ENCODE peak calls at places on chromosome 3, in ten cellular contexts. F is adrenal gland; O is heart right ventricle; P is CD8-positive, alpha-beta T cell; C is neural progenitor cell; Y is iPS DF 6.9; X is lung; E is tibial nerve; K is mesenchymal stem cell; Q is pancreas. S is an unnamed sample.

GRCh38 chr3:10973196-10973595 is 19.4 kb upstream of the SLC6A1 start:
- DNase-seq in F (no peak), O (no peak), P (no peak), C (no peak), Y (no peak), X (no peak), E (no peak), K (no peak), Q (no peak), S (no peak)

GRCh38 chr3:179653106-179653776 is 401 bp downstream of the USP13 start:
- DNase-seq in F (peak; percentile 84), O (peak; percentile 76), P (peak; percentile 69), C (peak; percentile 84), Y (no peak), X (peak; percentile 76), E (peak; percentile 42), K (peak; percentile 89), Q (peak; percentile 73), S (peak; percentile 84)

GRCh38 chr3:11995061-11995460 is 9.1 kb upstream of the SYN2 start:
- DNase-seq in F (no peak), O (no peak), P (no peak), C (peak; percentile 65), Y (no peak), X (no peak), E (no peak), K (no peak), Q (no peak), S (no peak)

GRCh38 chr3:37491343-37491742 is 317.0 kb upstream of the LRRFIP2 start:
- DNase-seq in F (no peak), O (peak; percentile 25), P (no peak), C (no peak), Y (no peak), X (no peak), E (no peak), K (no peak), Q (no peak), S (no peak)

GRCh38 chr3:54575561-54575960 is 352.3 kb downstream of the LRTM1 start:
- DNase-seq in F (no peak), O (no peak), P (no peak), C (no peak), Y (no peak), X (no peak), E (no peak), K (no peak), Q (no peak), S (no peak)

GRCh38 chr3:126807795-126808194 is 103.8 kb downstream of the CHCHD6 start:
- DNase-seq in F (no peak), O (no peak), P (no peak), C (no peak), Y (no peak), X (no peak), E (no peak), K (peak; percentile 24), Q (no peak), S (no peak)

GRCh38 chr3:107798381-107798780 is 275.6 kb downstream of the BBX start:
- DNase-seq in F (no peak), O (no peak), P (no peak), C (no peak), Y (no peak), X (no peak), E (no peak), K (no peak), Q (no peak), S (no peak)

GRCh38 chr3:31105438-31106077 is 211.1 kb upstream of the GADL1 start:
- DNase-seq in F (peak; percentile 36), O (no peak), P (no peak), C (no peak), Y (no peak), X (no peak), E (no peak), K (peak; percentile 85), Q (no peak), S (no peak)

GRCh38 chr3:186622651-186623310 is 9.9 kb downstream of the AHSG start:
- DNase-seq in F (no peak), O (no peak), P (no peak), C (no peak), Y (no peak), X (no peak), E (no peak), K (no peak), Q (no peak), S (no peak)

GRCh38 chr3:186625600-186626042 is 12.8 kb downstream of the AHSG start:
- DNase-seq in F (no peak), O (no peak), P (no peak), C (no peak), Y (no peak), X (no peak), E (no peak), K (no peak), Q (no peak), S (no peak)

GRCh38 chr3:186621894-186622650 is 9.2 kb downstream of the AHSG start:
- DNase-seq in F (no peak), O (no peak), P (no peak), C (no peak), Y (no peak), X (no peak), E (no peak), K (no peak), Q (no peak), S (no peak)

GRCh38 chr3:186626254-186626847 is 13.5 kb downstream of the AHSG start:
- DNase-seq in F (no peak), O (no peak), P (no peak), C (no peak), Y (no peak), X (no peak), E (no peak), K (no peak), Q (no peak), S (no peak)

GRCh38 chr3:186624598-186624997 is 11.7 kb downstream of the AHSG start:
- DNase-seq in F (no peak), O (no peak), P (no peak), C (no peak), Y (no peak), X (no peak), E (no peak), K (no peak), Q (no peak), S (no peak)
- H3K4me3 ChIP-seq in F (no peak overlapping the region), O (no peak overlapping the region), P (no peak overlapping the region), C (no peak overlapping the region), Y (no peak overlapping the region), X (no peak overlapping the region), E (no peak overlapping the region), K (no peak overlapping the region), Q (no peak overlapping the region), S (no peak overlapping the region)

DNA sequence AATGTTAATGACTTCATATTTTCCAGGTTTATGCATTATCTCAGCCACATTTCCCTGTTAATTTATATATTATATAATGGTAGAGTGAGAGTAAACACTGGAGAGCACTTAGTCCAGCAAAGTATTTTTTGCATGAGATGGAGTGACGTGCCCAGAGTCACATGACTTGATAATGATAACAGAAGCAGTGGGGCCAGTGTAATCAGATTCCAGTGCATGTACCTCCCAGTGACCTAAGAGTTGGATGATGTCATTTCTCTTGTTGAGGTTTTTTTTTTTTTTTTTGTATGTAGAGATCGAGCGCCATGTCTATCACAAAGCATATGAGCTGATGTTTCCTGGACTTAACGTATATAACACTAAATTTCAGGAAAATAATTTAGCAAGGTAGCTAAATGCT is 375.3 kb downstream of the CNTN6 start:
- DNase-seq in F (no peak), O (no peak), P (no peak), C (no peak), Y (no peak), X (no peak), E (no peak), K (no peak), Q (no peak), S (no peak)
- H3K9me3 ChIP-seq in F (no peaks in the 10 kb centered on the region), O (no peaks in the 10 kb centered on the region), P (no peaks in the 10 kb centered on the region), C (no peaks in the 10 kb centered on the region), Y (peaks cover 3% of the 10 kb centered on the region), X (no peaks in the 10 kb centered on the region), E (no peaks in the 10 kb centered on the region), K (peaks cover 9% of the 10 kb centered on the region), Q (no peaks in the 10 kb centered on the region), S (no peaks in the 10 kb centered on the region)

GRCh38 chr3:78825858-78826215 is 942.0 kb downstream of the ROBO1 start:
- DNase-seq in F (no peak), O (no peak), P (no peak), C (no peak), Y (no peak), X (no peak), E (no peak), K (no peak), Q (no peak), S (no peak)

GRCh38 chr3:78830466-78830865 is 937.3 kb downstream of the ROBO1 start:
- DNase-seq in F (no peak), O (no peak), P (no peak), C (no peak), Y (no peak), X (no peak), E (no peak), K (no peak), Q (no peak), S (no peak)

GRCh38 chr3:78832785-78833204 is 935.0 kb downstream of the ROBO1 start:
- DNase-seq in F (no peak), O (no peak), P (no peak), C (no peak), Y (no peak), X (no peak), E (no peak), K (no peak), Q (no peak), S (no peak)

GRCh38 chr3:78827618-78828017 is 940.2 kb downstream of the ROBO1 start:
- DNase-seq in F (no peak), O (no peak), P (no peak), C (no peak), Y (no peak), X (no peak), E (no peak), K (no peak), Q (no peak), S (no peak)

DNA sequence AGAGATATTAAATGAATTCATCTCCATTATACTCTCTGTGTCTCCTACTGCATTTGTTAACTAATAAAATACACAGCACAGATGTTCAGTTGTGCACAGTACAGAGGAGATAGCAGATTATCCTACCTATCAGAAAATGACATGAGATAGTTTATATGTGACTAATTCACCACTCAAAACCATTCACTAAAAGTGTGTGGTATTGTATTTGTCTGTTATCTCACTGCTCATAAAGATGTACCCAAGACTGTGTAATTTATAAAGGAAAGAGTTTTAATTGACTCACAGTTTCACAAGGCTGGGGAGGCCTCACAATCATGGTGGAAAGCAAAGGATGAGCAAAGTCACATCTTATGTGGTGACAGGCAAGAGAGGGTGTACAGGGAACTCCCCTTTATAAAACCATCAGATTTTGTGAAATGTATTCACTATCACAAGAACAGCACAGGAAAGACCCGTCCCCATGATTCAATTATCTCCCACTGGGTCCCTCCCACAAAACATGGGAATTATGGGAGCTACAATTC is 936.3 kb downstream of the ROBO1 start:
- DNase-seq in F (no peak), O (no peak), P (no peak), C (no peak), Y (no peak), X (no peak), E (no peak), K (no peak), Q (no peak), S (no peak)
- H3K4me3 ChIP-seq in F (no peak overlapping the region), O (no peak overlapping the region), P (no peak overlapping the region), C (no peak overlapping the region), Y (no peak overlapping the region), X (no peak overlapping the region), E (no peak overlapping the region), K (no peak overlapping the region), Q (no peak overlapping the region), S (no peak overlapping the region)

GRCh38 chr3:100067589-100067988 is 46.7 kb downstream of the FILIP1L start:
- DNase-seq in F (no peak), O (no peak), P (no peak), C (no peak), Y (no peak), X (no peak), E (no peak), K (no peak), Q (no peak), S (no peak)

GRCh38 chr3:100073049-100073422 is 41.3 kb downstream of the FILIP1L start:
- DNase-seq in F (no peak), O (no peak), P (no peak), C (no peak), Y (no peak), X (no peak), E (no peak), K (no peak), Q (no peak), S (no peak)

GRCh38 chr3:100072328-100073048 is 41.8 kb downstream of the FILIP1L start:
- DNase-seq in F (no peak), O (no peak), P (no peak), C (no peak), Y (no peak), X (no peak), E (no peak), K (peak; percentile 45), Q (no peak), S (no peak)

GRCh38 chr3:100068758-100069345 is 45.4 kb downstream of the FILIP1L start:
- DNase-seq in F (peak; percentile 80), O (peak; percentile 85), P (peak; percentile 79), C (peak; percentile 80), Y (peak; percentile 45), X (peak; percentile 83), E (peak; percentile 53), K (peak; percentile 75), Q (peak; percentile 68), S (peak; percentile 93)

GRCh38 chr3:100069472-100069871 is 44.8 kb downstream of the FILIP1L start:
- DNase-seq in F (no peak), O (no peak), P (no peak), C (no peak), Y (no peak), X (no peak), E (no peak), K (no peak), Q (no peak), S (no peak)
- H3K9me3 ChIP-seq in F (no peaks in the 10 kb centered on the region), O (no peaks in the 10 kb centered on the region), P (no peaks in the 10 kb centered on the region), C (no peaks in the 10 kb centered on the region), Y (no peaks in the 10 kb centered on the region), X (no peaks in the 10 kb centered on the region), E (no peaks in the 10 kb centered on the region), K (no peaks in the 10 kb centered on the region), Q (no peaks in the 10 kb centered on the region), S (no peaks in the 10 kb centered on the region)

S was measured in aorta.